ENCODE peak calls at places on chromosome 9, in eight cellular contexts. F is NCI-H774; R is activated CD4-positive, alpha-beta T cell treated with anti-CD3 and anti-CD28 coated beads, Interleukin-2, amount 50 U/mL, for 1 hour; Q is T-helper 2 cell; G is substantia nigra; M is stomach; K is A549; O is fibroblast of villous mesenchyme. L is an unnamed sample.

GRCh38 chr9:137814436-137814835 is 63.1 kb upstream of the CACNA1B start:
- DNase-seq in K (no peak), M (no peak), R (no peak), F (no peak), G (no peak), Q (no peak), O (no peak), L (no peak)

GRCh38 chr9:134693641-134694367 is 52.2 kb downstream of the COL5A1 start:
- DNase-seq in Q (no peak), G (no peak), O (no peak), F (no peak), K (no peak), M (no peak), R (no peak), L (no peak)

GRCh38 chr9:70419546-70420266 is 5.2 kb upstream of the KLF9 start:
- DNase-seq in Q (peak; percentile 76), K (peak; percentile 90), F (peak; percentile 93), O (peak; percentile 99), M (peak; percentile 97), R (peak; percentile 89), G (peak; percentile 84), L (peak; percentile 95)

GRCh38 chr9:2390028-2390427 is 231.6 kb upstream of the VLDLR start:
- DNase-seq in O (no peak), F (no peak), G (no peak), K (no peak), M (no peak), R (no peak), Q (no peak), L (no peak)

GRCh38 chr9:20330688-20331087 is 291.6 kb downstream of the MLLT3 start:
- DNase-seq in F (no peak), K (no peak), M (no peak), G (no peak), R (no peak), O (no peak), Q (no peak), L (no peak)

GRCh38 chr9:122389799-122390481 is 19.1 kb downstream of the PTGS1 start:
- DNase-seq in F (no peak), G (no peak), K (no peak), R (no peak), Q (no peak), O (no peak), M (peak; percentile 70), L (no peak)

GRCh38 chr9:114621975-114622609 is 11.0 kb downstream of the TMEM268 start:
- DNase-seq in O (peak; percentile 56), K (peak; percentile 14), R (no peak), G (no peak), Q (no peak), F (no peak), M (no peak), L (peak; percentile 42)

GRCh38 chr9:134725605-134725940 is 84.0 kb downstream of the COL5A1 start:
- DNase-seq in O (peak; percentile 42), K (no peak), F (no peak), Q (no peak), R (no peak), M (no peak), G (no peak), L (no peak)

GRCh38 chr9:137705443-137705863 is 86.6 kb downstream of the EHMT1 start:
- DNase-seq in R (peak; percentile 25), F (no peak), M (no peak), O (no peak), Q (no peak), K (no peak), G (no peak), L (no peak)

GRCh38 chr9:4508246-4508906 is 18.1 kb downstream of the SLC1A1 start:
- DNase-seq in F (no peak), R (no peak), K (no peak), O (peak; percentile 53), Q (no peak), G (no peak), M (no peak), L (no peak)

GRCh38 chr9:87793292-87793691 is 67.4 kb downstream of the CTSL start:
- DNase-seq in O (peak; percentile 96), G (no peak), R (no peak), K (peak; percentile 72), M (no peak), Q (no peak), F (no peak), L (no peak)

GRCh38 chr9:38421498-38422211 is 2.6 kb downstream of the IGFBPL1 start:
- DNase-seq in K (no peak), Q (no peak), O (no peak), G (no peak), F (no peak), M (no peak), R (no peak), L (no peak)

GRCh38 chr9:124442826-124443225 is 7.4 kb upstream of the ADGRD2 start:
- DNase-seq in M (no peak), Q (no peak), F (no peak), G (no peak), K (no peak), O (no peak), R (no peak), L (no peak)

GRCh38 chr9:107489687-107490605 is at the start of gene KLF4:
- DNase-seq in M (peak; percentile 92), F (peak; percentile 91), Q (peak; percentile 44), R (peak; percentile 34), G (peak; percentile 66), K (peak; percentile 79), O (peak; percentile 97), L (peak; percentile 91)

GRCh38 chr9:137493163-137494103 is 34.3 kb upstream of the NSMF start:
- DNase-seq in M (no peak), K (no peak), F (no peak), O (no peak), Q (no peak), R (no peak), G (no peak), L (no peak)

L was measured in lung.